ENCODE peak calls at places on chromosomes 11 and 22, in four cellular contexts. G is uterus, N is A549, T is endothelial cell of umbilical vein. W is an unnamed sample. For H3K4me1, the result is how much of the 10 kb centered on the place peaks cover.

GRCh38 chr11:592501-592900 is 16.2 kb downstream of the PHRF1 start:
- DNase-seq in G (no peak), N (no peak), T (no peak), W (no peak)

GRCh38 chr11:71542856-71543743 is 5.1 kb upstream of the KRTAP5-9 start:
- DNase-seq in G (no peak), N (no peak), T (no peak), W (no peak)

GRCh38 chr11:121522043-121522941 is 69.5 kb upstream of the SORL1-AS1 start:
- DNase-seq in G (no peak), N (no peak), T (no peak), W (no peak)

GRCh38 chr11:8765294-8765693 is 82.7 kb downstream of the RPL27A start:
- DNase-seq in G (no peak), N (peak), T (peak), W (no peak)

GRCh38 chr11:66768088-66768521 is 39.1 kb upstream of the SPTBN2 start:
- DNase-seq in G (no peak), N (peak), T (no peak), W (no peak)

GRCh38 chr11:134118016-134118415 is 49.1 kb downstream of the JAM3 start:
- DNase-seq in G (no peak), N (no peak), T (no peak), W (no peak)

GRCh38 chr11:117931331-117931950 is 2.2 kb upstream of the TMPRSS13 start:
- DNase-seq in G (no peak), N (no peak), T (no peak), W (no peak)

GRCh38 chr11:63920870-63921417 is 4.0 kb upstream of the RCOR2 start:
- DNase-seq in G (no peak), N (no peak), T (no peak), W (no peak)

GRCh38 chr11:121249039-121249663 is 43.4 kb upstream of the SC5D start:
- DNase-seq in G (no peak), N (peak), T (peak), W (no peak)

GRCh38 chr22:33886696-33887095 is 33.6 kb downstream of the LARGE1 start:
- DNase-seq in G (no peak), N (no peak), T (no peak), W (no peak)

DNA sequence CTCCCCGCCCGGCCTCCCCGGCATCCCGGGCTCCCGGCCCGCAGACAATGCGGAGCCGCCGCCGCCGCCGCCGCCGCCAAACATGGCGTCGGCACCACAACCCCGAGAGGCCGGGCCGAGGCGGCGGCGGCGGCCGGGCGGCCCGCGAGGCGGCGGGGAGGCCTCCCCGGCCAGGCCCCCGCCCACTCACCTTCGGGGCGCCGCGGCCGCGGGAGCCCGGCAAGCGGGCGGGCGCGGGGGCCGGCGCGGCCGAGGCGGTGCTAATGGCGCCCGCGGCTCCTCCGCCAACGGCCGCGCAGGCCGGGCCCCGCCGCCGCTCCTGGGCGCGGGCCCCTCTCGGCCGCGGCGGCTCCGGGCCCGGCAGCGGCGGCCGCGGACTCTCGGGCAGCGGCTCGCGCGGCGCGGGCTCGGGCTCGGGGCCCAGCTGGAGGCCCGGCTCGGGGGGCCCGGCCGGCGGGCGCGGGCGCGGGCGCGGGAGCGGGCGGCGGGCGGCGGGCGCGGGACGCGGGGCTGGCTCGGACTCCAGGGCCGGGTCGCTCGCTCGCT is 293 bp downstream of the BRD1 start:
- DNase-seq in G (no peak), N (no peak), T (no peak), W (no peak)
- TF ChIP-seq POLR2A in G (no peak), N (no peak), T (no peak), W (no peak)

GRCh38 chr11:111734383-111735261 is 31.6 kb downstream of the PPP2R1B start:
- DNase-seq in G (peak), N (no peak), T (peak), W (no peak)

GRCh38 chr11:111731839-111732238 is 34.4 kb downstream of the PPP2R1B start:
- DNase-seq in G (no peak), N (no peak), T (no peak), W (no peak)

GRCh38 chr11:111730871-111731591 is 35.2 kb downstream of the PPP2R1B start:
- DNase-seq in G (no peak), N (peak), T (no peak), W (no peak)

GRCh38 chr11:111733655-111734088 is 32.5 kb downstream of the PPP2R1B start:
- DNase-seq in G (peak), N (no peak), T (no peak), W (no peak)

GRCh38 chr11:111733009-111733408 is 33.2 kb downstream of the PPP2R1B start:
- DNase-seq in G (peak), N (no peak), T (peak), W (no peak)
- H3K4me1 ChIP-seq in G (under half), N (under half), T (half or more), W (half or more)

GRCh38 chr22:39152024-39152510 is 413 bp downstream of the CBX7 start:
- DNase-seq in G (no peak), N (no peak), T (no peak), W (no peak)

GRCh38 chr22:39150848-39151215 is 1.6 kb downstream of the CBX7 start:
- DNase-seq in G (no peak), N (no peak), T (no peak), W (no peak)

GRCh38 chr22:39153220-39153860 is 860 bp upstream of the CBX7 start:
- DNase-seq in G (no peak), N (no peak), T (no peak), W (peak)

GRCh38 chr22:39151329-39151975 is 1.0 kb downstream of the CBX7 start:
- DNase-seq in G (no peak), N (no peak), T (no peak), W (no peak)

GRCh38 chr22:39152511-39153219 is at the start of gene CBX7:
- DNase-seq in G (peak), N (peak), T (peak), W (peak)
- TF ChIP-seq POLR2A in G (peak), N (no peak), T (no peak), W (peak)

DNA sequence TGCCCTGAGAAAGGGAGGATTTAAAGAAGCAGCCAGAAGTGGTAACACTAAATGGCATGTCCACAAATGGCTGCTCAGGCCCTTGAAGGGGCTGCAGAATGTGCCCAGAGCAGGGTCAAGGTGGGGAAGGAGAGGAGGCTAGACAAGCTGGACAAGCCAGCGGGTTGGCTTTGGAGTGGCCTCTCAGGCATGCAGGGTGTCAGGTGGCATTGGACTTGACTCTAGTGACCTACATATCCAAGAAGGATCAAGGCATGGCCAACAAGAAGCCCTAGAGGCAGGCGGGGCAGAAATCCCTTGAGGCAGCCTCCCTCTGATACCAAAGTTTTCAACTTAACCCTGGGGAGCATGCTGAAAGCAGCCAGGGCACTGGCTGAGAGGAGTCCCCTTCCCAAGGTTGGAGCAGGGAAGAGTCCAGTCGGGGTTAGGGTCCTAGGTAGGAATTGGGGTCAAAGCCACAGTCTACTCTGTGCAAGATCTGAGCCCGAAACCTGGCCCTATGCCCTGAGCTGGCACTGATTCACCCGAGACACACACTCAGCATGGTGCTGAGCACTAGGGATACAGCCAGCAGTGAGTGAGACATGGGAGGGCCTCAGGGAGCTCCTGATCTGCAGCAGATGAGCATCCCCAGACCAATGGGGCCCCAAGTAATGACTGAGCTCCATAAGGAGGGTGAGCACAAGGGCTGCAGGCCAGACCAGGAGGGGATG is 95.8 kb upstream of the ASPHD2 start:
- DNase-seq in G (no peak), N (no peak), T (no peak), W (no peak)
- H3K4me1 ChIP-seq in G (under half), N (under half), T (under half), W (under half)

GRCh38 chr11:33700425-33701271 is at the start of gene C11orf91:
- DNase-seq in G (peak), N (peak), T (peak), W (peak)
- TF ChIP-seq POLR2A in G (peak), N (peak), T (peak), W (peak)

DNA sequence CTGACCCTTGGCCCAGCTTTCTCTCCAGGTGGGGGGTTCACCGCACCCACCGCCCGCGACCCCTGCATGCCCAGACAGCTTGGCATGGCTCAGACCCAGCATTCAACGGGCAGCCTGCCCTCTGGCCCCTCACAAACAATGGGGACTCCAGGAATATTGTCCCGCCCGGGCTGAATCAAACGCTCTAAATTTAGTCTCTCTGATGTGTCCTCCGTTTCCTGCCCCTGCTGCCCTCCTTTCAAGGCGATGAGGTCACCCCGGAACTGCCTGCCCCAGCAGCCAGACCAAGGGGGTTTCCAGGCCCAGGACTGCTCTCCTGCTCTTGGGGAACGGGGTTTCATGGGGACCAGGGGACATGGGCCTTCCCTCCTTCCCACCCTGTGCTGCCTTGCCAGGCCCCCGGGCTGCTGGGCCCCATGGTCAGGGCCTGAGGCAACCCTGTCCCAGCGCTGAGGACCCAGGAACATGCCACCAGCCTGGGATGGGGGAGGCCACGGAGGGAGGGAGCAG is 10.1 kb upstream of the PDGFB start:
- DNase-seq in G (no peak), N (peak), T (peak), W (no peak)
- H3K4me1 ChIP-seq in G (under half), N (under half), T (under half), W (under half)

GRCh38 chr11:47560431-47560830 is 5.0 kb upstream of the PTPMT1 start:
- DNase-seq in G (no peak), N (no peak), T (no peak), W (no peak)

GRCh38 chr11:47569646-47570045 is 4.2 kb downstream of the PTPMT1 start:
- DNase-seq in G (no peak), N (no peak), T (no peak), W (no peak)

GRCh38 chr11:47564933-47565339 is 463 bp upstream of the PTPMT1 start:
- DNase-seq in G (no peak), N (no peak), T (no peak), W (peak)

GRCh38 chr11:47566166-47566546 is 757 bp downstream of the PTPMT1 start:
- DNase-seq in G (no peak), N (no peak), T (no peak), W (peak)

GRCh38 chr11:47565340-47566165 is at the start of gene PTPMT1:
- DNase-seq in G (peak), N (peak), T (peak), W (peak)
- TF ChIP-seq POLR2A in G (no peak), N (peak), T (peak), W (peak)

DNA sequence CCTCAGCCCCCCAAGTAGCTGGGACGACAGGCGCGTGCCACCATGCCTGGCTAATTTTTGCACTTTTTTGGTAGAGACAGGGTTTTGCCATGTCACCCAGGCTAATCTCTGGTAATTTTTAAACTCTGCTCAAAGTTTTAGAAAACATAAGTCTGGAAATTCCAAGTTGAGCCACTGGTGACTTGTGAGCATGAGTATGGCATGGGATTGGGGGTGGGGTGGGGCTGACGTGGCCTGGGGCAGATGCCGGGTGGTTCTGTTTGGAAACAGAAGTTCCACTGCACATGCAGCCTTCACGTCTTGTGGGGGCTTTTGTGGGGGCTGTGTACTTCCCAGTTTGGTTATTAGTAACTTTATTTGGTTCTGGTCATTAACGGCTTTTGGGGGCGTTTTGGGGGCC is 67.3 kb downstream of the PTPRJ start:
- DNase-seq in G (no peak), N (no peak), T (no peak), W (no peak)
- H3K4me1 ChIP-seq in G (under half), N (half or more), T (under half), W (under half)